ENCODE peak calls at places on chromosomes 4 and X, in nine cellular contexts. One of them, this sample, is unnamed.

GRCh38 chr4:30094866-30095265 is 625.3 kb upstream of the PCDH7 start:
- DNase-seq in GM12865: no peak
- DNase-seq in Caco-2: no peak
- DNase-seq in CD4-positive, alpha-beta memory T cell: no peak
- DNase-seq in heart right ventricle: no peak
- DNase-seq in heart left ventricle: no peak
- DNase-seq in upper lobe of left lung: no peak
- DNase-seq in cardiac muscle cell: peak
- DNase-seq in Jurkat, Clone E6-1: no peak
- DNase-seq in this sample: no peak

GRCh38 chr4:16289872-16290554 is 63.7 kb upstream of the TAPT1 start:
- DNase-seq in GM12865: peak
- DNase-seq in Caco-2: peak
- DNase-seq in CD4-positive, alpha-beta memory T cell: peak
- DNase-seq in heart right ventricle: no peak
- DNase-seq in heart left ventricle: no peak
- DNase-seq in upper lobe of left lung: no peak
- DNase-seq in cardiac muscle cell: peak
- DNase-seq in Jurkat, Clone E6-1: peak
- DNase-seq in this sample: no peak

GRCh38 chr4:73759357-73759756 is 19.0 kb downstream of the CXCL8 start:
- DNase-seq in GM12865: no peak
- DNase-seq in Caco-2: no peak
- DNase-seq in CD4-positive, alpha-beta memory T cell: no peak
- DNase-seq in heart right ventricle: no peak
- DNase-seq in heart left ventricle: no peak
- DNase-seq in upper lobe of left lung: no peak
- DNase-seq in cardiac muscle cell: no peak
- DNase-seq in Jurkat, Clone E6-1: no peak
- DNase-seq in this sample: no peak

GRCh38 chrX:37879692-37880091 is 32.3 kb upstream of the DYNLT3 start:
- DNase-seq in GM12865: no peak
- DNase-seq in Caco-2: no peak
- DNase-seq in CD4-positive, alpha-beta memory T cell: no peak
- DNase-seq in heart right ventricle: no peak
- DNase-seq in heart left ventricle: no peak
- DNase-seq in upper lobe of left lung: no peak
- DNase-seq in cardiac muscle cell: no peak
- DNase-seq in Jurkat, Clone E6-1: no peak
- DNase-seq in this sample: no peak

GRCh38 chrX:101430457-101431078 is 22.5 kb downstream of the HNRNPH2 start:
- DNase-seq in GM12865: peak
- DNase-seq in Caco-2: no peak
- DNase-seq in CD4-positive, alpha-beta memory T cell: no peak
- DNase-seq in heart right ventricle: no peak
- DNase-seq in heart left ventricle: no peak
- DNase-seq in upper lobe of left lung: no peak
- DNase-seq in cardiac muscle cell: no peak
- DNase-seq in Jurkat, Clone E6-1: no peak
- DNase-seq in this sample: no peak

GRCh38 chrX:47278684-47279083 is 45.9 kb downstream of the USP11 start:
- DNase-seq in GM12865: no peak
- DNase-seq in Caco-2: no peak
- DNase-seq in CD4-positive, alpha-beta memory T cell: no peak
- DNase-seq in heart right ventricle: no peak
- DNase-seq in heart left ventricle: no peak
- DNase-seq in upper lobe of left lung: no peak
- DNase-seq in cardiac muscle cell: no peak
- DNase-seq in Jurkat, Clone E6-1: no peak
- DNase-seq in this sample: no peak

GRCh38 chr4:47045261-47045660 is 13.9 kb downstream of the GABRB1 start:
- DNase-seq in GM12865: no peak
- DNase-seq in Caco-2: no peak
- DNase-seq in CD4-positive, alpha-beta memory T cell: no peak
- DNase-seq in heart right ventricle: no peak
- DNase-seq in heart left ventricle: no peak
- DNase-seq in upper lobe of left lung: no peak
- DNase-seq in cardiac muscle cell: no peak
- DNase-seq in Jurkat, Clone E6-1: no peak
- DNase-seq in this sample: no peak

GRCh38 chrX:13285229-13285628 is 34.6 kb downstream of the ATXN3L start:
- DNase-seq in GM12865: no peak
- DNase-seq in Caco-2: no peak
- DNase-seq in CD4-positive, alpha-beta memory T cell: no peak
- DNase-seq in heart right ventricle: no peak
- DNase-seq in heart left ventricle: no peak
- DNase-seq in upper lobe of left lung: no peak
- DNase-seq in cardiac muscle cell: no peak
- DNase-seq in Jurkat, Clone E6-1: no peak
- DNase-seq in this sample: no peak

GRCh38 chr4:73721419-73721818 is 18.9 kb upstream of the CXCL8 start:
- DNase-seq in GM12865: no peak
- DNase-seq in Caco-2: no peak
- DNase-seq in CD4-positive, alpha-beta memory T cell: no peak
- DNase-seq in heart right ventricle: no peak
- DNase-seq in heart left ventricle: no peak
- DNase-seq in upper lobe of left lung: no peak
- DNase-seq in cardiac muscle cell: peak
- DNase-seq in Jurkat, Clone E6-1: no peak
- DNase-seq in this sample: no peak

GRCh38 chr4:85734446-85734845 is 259.5 kb downstream of the ARHGAP24 start:
- DNase-seq in GM12865: no peak
- DNase-seq in Caco-2: no peak
- DNase-seq in CD4-positive, alpha-beta memory T cell: no peak
- DNase-seq in heart right ventricle: no peak
- DNase-seq in heart left ventricle: no peak
- DNase-seq in upper lobe of left lung: no peak
- DNase-seq in cardiac muscle cell: peak
- DNase-seq in Jurkat, Clone E6-1: no peak
- DNase-seq in this sample: no peak

GRCh38 chrX:12441376-12442128 is 303.3 kb downstream of the FRMPD4 start:
- DNase-seq in GM12865: no peak
- DNase-seq in Caco-2: no peak
- DNase-seq in CD4-positive, alpha-beta memory T cell: no peak
- DNase-seq in heart right ventricle: no peak
- DNase-seq in heart left ventricle: no peak
- DNase-seq in upper lobe of left lung: no peak
- DNase-seq in cardiac muscle cell: peak
- DNase-seq in Jurkat, Clone E6-1: no peak
- DNase-seq in this sample: no peak

GRCh38 chrX:51336584-51336983 is 4.0 kb downstream of the NUDT10 start:
- DNase-seq in GM12865: peak
- DNase-seq in Caco-2: peak
- DNase-seq in CD4-positive, alpha-beta memory T cell: peak
- DNase-seq in heart right ventricle: no peak
- DNase-seq in heart left ventricle: no peak
- DNase-seq in upper lobe of left lung: no peak
- DNase-seq in cardiac muscle cell: peak
- DNase-seq in Jurkat, Clone E6-1: peak
- DNase-seq in this sample: no peak

GRCh38 chr4:65668201-65669007 is 1.9 kb downstream of the EPHA5 start:
- DNase-seq in GM12865: no peak
- DNase-seq in Caco-2: no peak
- DNase-seq in CD4-positive, alpha-beta memory T cell: no peak
- DNase-seq in heart right ventricle: no peak
- DNase-seq in heart left ventricle: no peak
- DNase-seq in upper lobe of left lung: no peak
- DNase-seq in cardiac muscle cell: no peak
- DNase-seq in Jurkat, Clone E6-1: no peak
- DNase-seq in this sample: no peak

GRCh38 chr4:95129708-95130343 is 372.1 kb downstream of the BMPR1B start:
- DNase-seq in GM12865: no peak
- DNase-seq in Caco-2: no peak
- DNase-seq in CD4-positive, alpha-beta memory T cell: no peak
- DNase-seq in heart right ventricle: no peak
- DNase-seq in heart left ventricle: peak
- DNase-seq in upper lobe of left lung: no peak
- DNase-seq in cardiac muscle cell: peak
- DNase-seq in Jurkat, Clone E6-1: no peak
- DNase-seq in this sample: no peak

GRCh38 chr4:5730436-5730835 is 19.4 kb downstream of the EVC start:
- DNase-seq in GM12865: no peak
- DNase-seq in Caco-2: no peak
- DNase-seq in CD4-positive, alpha-beta memory T cell: no peak
- DNase-seq in heart right ventricle: no peak
- DNase-seq in heart left ventricle: no peak
- DNase-seq in upper lobe of left lung: peak
- DNase-seq in cardiac muscle cell: no peak
- DNase-seq in Jurkat, Clone E6-1: no peak
- DNase-seq in this sample: no peak

GRCh38 chrX:74286950-74287349 is 17.0 kb upstream of the ZCCHC13 start:
- DNase-seq in GM12865: no peak
- DNase-seq in Caco-2: no peak
- DNase-seq in CD4-positive, alpha-beta memory T cell: no peak
- DNase-seq in heart right ventricle: no peak
- DNase-seq in heart left ventricle: no peak
- DNase-seq in upper lobe of left lung: no peak
- DNase-seq in cardiac muscle cell: peak
- DNase-seq in Jurkat, Clone E6-1: no peak
- DNase-seq in this sample: no peak

GRCh38 chr4:80103615-80104014 is 30.6 kb upstream of the ANTXR2 start:
- DNase-seq in GM12865: no peak
- DNase-seq in Caco-2: no peak
- DNase-seq in CD4-positive, alpha-beta memory T cell: no peak
- DNase-seq in heart right ventricle: no peak
- DNase-seq in heart left ventricle: no peak
- DNase-seq in upper lobe of left lung: no peak
- DNase-seq in cardiac muscle cell: no peak
- DNase-seq in Jurkat, Clone E6-1: no peak
- DNase-seq in this sample: no peak

GRCh38 chr4:76558391-76559235 is 123.6 kb downstream of the SHROOM3 start:
- DNase-seq in GM12865: no peak
- DNase-seq in Caco-2: no peak
- DNase-seq in CD4-positive, alpha-beta memory T cell: no peak
- DNase-seq in heart right ventricle: no peak
- DNase-seq in heart left ventricle: no peak
- DNase-seq in upper lobe of left lung: no peak
- DNase-seq in cardiac muscle cell: no peak
- DNase-seq in Jurkat, Clone E6-1: no peak
- DNase-seq in this sample: no peak

GRCh38 chr4:32002037-32002747 is 1282.0 kb downstream of the PCDH7 start:
- DNase-seq in GM12865: no peak
- DNase-seq in Caco-2: no peak
- DNase-seq in CD4-positive, alpha-beta memory T cell: no peak
- DNase-seq in heart right ventricle: no peak
- DNase-seq in heart left ventricle: no peak
- DNase-seq in upper lobe of left lung: no peak
- DNase-seq in cardiac muscle cell: no peak
- DNase-seq in Jurkat, Clone E6-1: no peak
- DNase-seq in this sample: no peak

GRCh38 chr4:31998807-31999206 is 1278.6 kb downstream of the PCDH7 start:
- DNase-seq in GM12865: no peak
- DNase-seq in Caco-2: no peak
- DNase-seq in CD4-positive, alpha-beta memory T cell: no peak
- DNase-seq in heart right ventricle: no peak
- DNase-seq in heart left ventricle: no peak
- DNase-seq in upper lobe of left lung: no peak
- DNase-seq in cardiac muscle cell: no peak
- DNase-seq in Jurkat, Clone E6-1: no peak
- DNase-seq in this sample: no peak

GRCh38 chr4:32000846-32001488 is 1280.8 kb downstream of the PCDH7 start:
- DNase-seq in GM12865: no peak
- DNase-seq in Caco-2: no peak
- DNase-seq in CD4-positive, alpha-beta memory T cell: no peak
- DNase-seq in heart right ventricle: no peak
- DNase-seq in heart left ventricle: no peak
- DNase-seq in upper lobe of left lung: no peak
- DNase-seq in cardiac muscle cell: no peak
- DNase-seq in Jurkat, Clone E6-1: no peak
- DNase-seq in this sample: no peak

GRCh38 chr4:31995943-31996901 is 1276.1 kb downstream of the PCDH7 start:
- DNase-seq in GM12865: no peak
- DNase-seq in Caco-2: no peak
- DNase-seq in CD4-positive, alpha-beta memory T cell: no peak
- DNase-seq in heart right ventricle: no peak
- DNase-seq in heart left ventricle: peak
- DNase-seq in upper lobe of left lung: peak
- DNase-seq in cardiac muscle cell: no peak
- DNase-seq in Jurkat, Clone E6-1: no peak
- DNase-seq in this sample: no peak
- H3K4me3 ChIP-seq in GM12865: no peak
- H3K4me3 ChIP-seq in Caco-2: no peak
- H3K4me3 ChIP-seq in CD4-positive, alpha-beta memory T cell: no peak
- H3K4me3 ChIP-seq in heart right ventricle: peak
- H3K4me3 ChIP-seq in heart left ventricle: no peak
- H3K4me3 ChIP-seq in upper lobe of left lung: no peak
- H3K4me3 ChIP-seq in cardiac muscle cell: peak
- H3K4me3 ChIP-seq in Jurkat, Clone E6-1: no peak
- H3K4me3 ChIP-seq in this sample: no peak

DNA sequence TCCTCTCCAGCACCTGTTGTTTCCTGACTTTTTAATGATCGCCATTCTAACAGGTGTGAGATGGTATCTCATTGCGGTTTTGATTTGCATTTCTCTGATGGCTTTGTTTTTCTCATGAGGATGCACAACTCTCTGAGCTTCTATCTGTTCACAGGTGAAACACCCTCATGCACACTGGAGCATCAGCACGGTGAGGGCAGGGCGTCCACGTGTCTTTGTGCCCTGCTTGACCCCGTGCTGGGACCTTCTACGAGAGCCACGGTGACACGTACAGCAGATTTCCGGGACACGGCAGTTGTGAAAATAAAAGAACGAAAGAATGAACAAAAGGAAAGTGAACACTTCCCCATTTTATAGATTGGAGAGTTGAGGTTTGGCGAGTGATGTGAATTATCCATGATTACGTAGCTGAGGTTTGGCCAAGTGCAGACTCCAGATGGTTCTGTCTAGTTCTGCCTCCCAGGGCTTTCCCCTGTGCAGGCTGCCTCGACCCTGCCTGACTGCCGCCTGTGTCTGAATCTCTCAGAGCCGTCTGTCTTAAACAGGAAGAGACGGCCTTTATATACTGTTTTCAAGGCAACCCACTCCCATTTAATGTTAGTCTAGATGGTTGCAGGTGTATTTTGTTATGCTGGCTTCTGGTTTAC is 67.8 kb upstream of the SORBS2 start:
- DNase-seq in GM12865: no peak
- DNase-seq in Caco-2: no peak
- DNase-seq in CD4-positive, alpha-beta memory T cell: no peak
- DNase-seq in heart right ventricle: no peak
- DNase-seq in heart left ventricle: no peak
- DNase-seq in upper lobe of left lung: peak
- DNase-seq in cardiac muscle cell: no peak
- DNase-seq in Jurkat, Clone E6-1: peak
- DNase-seq in this sample: no peak
- H3K4me3 ChIP-seq in GM12865: no peak
- H3K4me3 ChIP-seq in Caco-2: no peak
- H3K4me3 ChIP-seq in CD4-positive, alpha-beta memory T cell: no peak
- H3K4me3 ChIP-seq in heart right ventricle: no peak
- H3K4me3 ChIP-seq in heart left ventricle: no peak
- H3K4me3 ChIP-seq in upper lobe of left lung: no peak
- H3K4me3 ChIP-seq in cardiac muscle cell: no peak
- H3K4me3 ChIP-seq in Jurkat, Clone E6-1: peak
- H3K4me3 ChIP-seq in this sample: no peak

GRCh38 chr4:25088342-25088952 is 57.7 kb upstream of the LGI2 start:
- DNase-seq in GM12865: no peak
- DNase-seq in Caco-2: no peak
- DNase-seq in CD4-positive, alpha-beta memory T cell: no peak
- DNase-seq in heart right ventricle: peak
- DNase-seq in heart left ventricle: peak
- DNase-seq in upper lobe of left lung: peak
- DNase-seq in cardiac muscle cell: no peak
- DNase-seq in Jurkat, Clone E6-1: no peak
- DNase-seq in this sample: peak
- H3K4me3 ChIP-seq in GM12865: no peak
- H3K4me3 ChIP-seq in Caco-2: no peak
- H3K4me3 ChIP-seq in CD4-positive, alpha-beta memory T cell: no peak
- H3K4me3 ChIP-seq in heart right ventricle: peak
- H3K4me3 ChIP-seq in heart left ventricle: peak
- H3K4me3 ChIP-seq in upper lobe of left lung: peak
- H3K4me3 ChIP-seq in cardiac muscle cell: no peak
- H3K4me3 ChIP-seq in Jurkat, Clone E6-1: peak
- H3K4me3 ChIP-seq in this sample: peak

GRCh38 chr4:87235020-87235671 is 14.7 kb upstream of the KLHL8 start:
- DNase-seq in GM12865: no peak
- DNase-seq in Caco-2: no peak
- DNase-seq in CD4-positive, alpha-beta memory T cell: no peak
- DNase-seq in heart right ventricle: no peak
- DNase-seq in heart left ventricle: no peak
- DNase-seq in upper lobe of left lung: no peak
- DNase-seq in cardiac muscle cell: no peak
- DNase-seq in Jurkat, Clone E6-1: no peak
- DNase-seq in this sample: no peak
- H3K4me3 ChIP-seq in GM12865: peak
- H3K4me3 ChIP-seq in Caco-2: peak
- H3K4me3 ChIP-seq in CD4-positive, alpha-beta memory T cell: no peak
- H3K4me3 ChIP-seq in heart right ventricle: peak
- H3K4me3 ChIP-seq in heart left ventricle: peak
- H3K4me3 ChIP-seq in upper lobe of left lung: peak
- H3K4me3 ChIP-seq in cardiac muscle cell: peak
- H3K4me3 ChIP-seq in Jurkat, Clone E6-1: peak
- H3K4me3 ChIP-seq in this sample: peak